ENCODE peak calls at places on chromosome 4, in nine cellular contexts. One of them, this sample, is unnamed.

GRCh38 chr4:53322696-53323095 is 43.2 kb downstream of the SCFD2 start:
- DNase-seq in GM10248: no peak
- DNase-seq in left lung: no peak
- DNase-seq in HFFc6: no peak
- DNase-seq in brain microvascular endothelial cell: no peak
- DNase-seq in A549: no peak
- DNase-seq in heart right ventricle: no peak
- DNase-seq in MCF 10A: no peak
- DNase-seq in tibial nerve: no peak
- DNase-seq in this sample: peak

GRCh38 chr4:79390890-79391289 is 17.1 kb downstream of the GK2 start:
- DNase-seq in GM10248: no peak
- DNase-seq in left lung: no peak
- DNase-seq in HFFc6: no peak
- DNase-seq in brain microvascular endothelial cell: no peak
- DNase-seq in A549: no peak
- DNase-seq in heart right ventricle: no peak
- DNase-seq in MCF 10A: no peak
- DNase-seq in tibial nerve: no peak
- DNase-seq in this sample: no peak

GRCh38 chr4:39978904-39979303 is 1.2 kb upstream of the PDS5A start:
- DNase-seq in GM10248: no peak
- DNase-seq in left lung: no peak
- DNase-seq in HFFc6: no peak
- DNase-seq in brain microvascular endothelial cell: no peak
- DNase-seq in A549: no peak
- DNase-seq in heart right ventricle: no peak
- DNase-seq in MCF 10A: no peak
- DNase-seq in tibial nerve: no peak
- DNase-seq in this sample: no peak

GRCh38 chr4:78565971-78566372 is 14.4 kb downstream of the ANXA3 start:
- DNase-seq in GM10248: no peak
- DNase-seq in left lung: no peak
- DNase-seq in HFFc6: peak
- DNase-seq in brain microvascular endothelial cell: peak
- DNase-seq in A549: peak
- DNase-seq in heart right ventricle: no peak
- DNase-seq in MCF 10A: peak
- DNase-seq in tibial nerve: no peak
- DNase-seq in this sample: no peak

GRCh38 chr4:40189997-40190396 is 6.8 kb upstream of the RHOH start:
- DNase-seq in GM10248: no peak
- DNase-seq in left lung: no peak
- DNase-seq in HFFc6: no peak
- DNase-seq in brain microvascular endothelial cell: no peak
- DNase-seq in A549: peak
- DNase-seq in heart right ventricle: no peak
- DNase-seq in MCF 10A: no peak
- DNase-seq in tibial nerve: no peak
- DNase-seq in this sample: no peak

GRCh38 chr4:8540072-8540471 is 40.1 kb upstream of the GPR78 start:
- DNase-seq in GM10248: no peak
- DNase-seq in left lung: peak
- DNase-seq in HFFc6: no peak
- DNase-seq in brain microvascular endothelial cell: no peak
- DNase-seq in A549: no peak
- DNase-seq in heart right ventricle: no peak
- DNase-seq in MCF 10A: no peak
- DNase-seq in tibial nerve: no peak
- DNase-seq in this sample: no peak

GRCh38 chr4:139814285-139815015 is 148.8 kb downstream of the MGST2 start:
- DNase-seq in GM10248: no peak
- DNase-seq in left lung: no peak
- DNase-seq in HFFc6: peak
- DNase-seq in brain microvascular endothelial cell: no peak
- DNase-seq in A549: no peak
- DNase-seq in heart right ventricle: no peak
- DNase-seq in MCF 10A: peak
- DNase-seq in tibial nerve: no peak
- DNase-seq in this sample: no peak

GRCh38 chr4:142547974-142548373 is 298.1 kb downstream of the INPP4B start:
- DNase-seq in GM10248: no peak
- DNase-seq in left lung: no peak
- DNase-seq in HFFc6: peak
- DNase-seq in brain microvascular endothelial cell: peak
- DNase-seq in A549: no peak
- DNase-seq in heart right ventricle: no peak
- DNase-seq in MCF 10A: no peak
- DNase-seq in tibial nerve: no peak
- DNase-seq in this sample: no peak

GRCh38 chr4:168063031-168063430 is 29.3 kb upstream of the ANXA10 start:
- DNase-seq in GM10248: no peak
- DNase-seq in left lung: no peak
- DNase-seq in HFFc6: no peak
- DNase-seq in brain microvascular endothelial cell: no peak
- DNase-seq in A549: no peak
- DNase-seq in heart right ventricle: no peak
- DNase-seq in MCF 10A: no peak
- DNase-seq in tibial nerve: no peak
- DNase-seq in this sample: no peak

GRCh38 chr4:128570380-128570779 is 239.1 kb upstream of the JADE1 start:
- DNase-seq in GM10248: no peak
- DNase-seq in left lung: no peak
- DNase-seq in HFFc6: peak
- DNase-seq in brain microvascular endothelial cell: peak
- DNase-seq in A549: peak
- DNase-seq in heart right ventricle: no peak
- DNase-seq in MCF 10A: peak
- DNase-seq in tibial nerve: peak
- DNase-seq in this sample: no peak

GRCh38 chr4:120886183-120886582 is 36.3 kb downstream of the PRDM5 start:
- DNase-seq in GM10248: no peak
- DNase-seq in left lung: no peak
- DNase-seq in HFFc6: no peak
- DNase-seq in brain microvascular endothelial cell: no peak
- DNase-seq in A549: no peak
- DNase-seq in heart right ventricle: no peak
- DNase-seq in MCF 10A: no peak
- DNase-seq in tibial nerve: no peak
- DNase-seq in this sample: no peak

GRCh38 chr4:166324321-166324720 is 451.3 kb downstream of the TLL1 start:
- DNase-seq in GM10248: no peak
- DNase-seq in left lung: no peak
- DNase-seq in HFFc6: peak
- DNase-seq in brain microvascular endothelial cell: peak
- DNase-seq in A549: peak
- DNase-seq in heart right ventricle: no peak
- DNase-seq in MCF 10A: peak
- DNase-seq in tibial nerve: no peak
- DNase-seq in this sample: peak
- TF ChIP-seq CTCF in GM10248: peak
- TF ChIP-seq CTCF in left lung: no peak
- TF ChIP-seq CTCF in HFFc6: peak
- TF ChIP-seq CTCF in brain microvascular endothelial cell: peak
- TF ChIP-seq CTCF in A549: no peak
- TF ChIP-seq CTCF in heart right ventricle: no peak
- TF ChIP-seq CTCF in MCF 10A: peak
- TF ChIP-seq CTCF in tibial nerve: no peak
- TF ChIP-seq CTCF in this sample: peak

DNA sequence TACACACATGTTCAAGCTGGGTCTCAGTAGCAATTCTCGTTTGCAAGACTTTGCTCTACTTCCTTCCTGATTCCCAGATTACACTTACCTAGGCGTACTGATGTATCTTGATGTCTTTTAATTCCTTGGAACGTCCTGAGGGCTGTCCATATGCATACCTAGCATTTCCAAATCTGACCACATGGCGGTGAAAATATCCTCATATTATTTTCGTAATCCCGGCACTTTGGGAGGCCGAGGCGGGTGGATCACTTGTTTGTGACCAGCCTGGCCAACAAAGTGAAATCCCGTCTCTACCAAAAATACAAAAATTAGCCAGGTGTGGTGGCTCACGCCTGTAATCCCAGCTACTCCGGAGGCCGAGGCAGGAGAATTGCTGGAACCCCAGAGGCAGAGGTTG is 1786.3 kb upstream of the TENM3 start:
- DNase-seq in GM10248: no peak
- DNase-seq in left lung: no peak
- DNase-seq in HFFc6: no peak
- DNase-seq in brain microvascular endothelial cell: no peak
- DNase-seq in A549: peak
- DNase-seq in heart right ventricle: no peak
- DNase-seq in MCF 10A: peak
- DNase-seq in tibial nerve: no peak
- DNase-seq in this sample: peak
- TF ChIP-seq CTCF in GM10248: no peak
- TF ChIP-seq CTCF in left lung: no peak
- TF ChIP-seq CTCF in HFFc6: no peak
- TF ChIP-seq CTCF in brain microvascular endothelial cell: peak
- TF ChIP-seq CTCF in A549: no peak
- TF ChIP-seq CTCF in heart right ventricle: no peak
- TF ChIP-seq CTCF in MCF 10A: no peak
- TF ChIP-seq CTCF in tibial nerve: no peak
- TF ChIP-seq CTCF in this sample: peak

GRCh38 chr4:87423313-87424031 is 1.1 kb downstream of the NUDT9 start:
- DNase-seq in GM10248: peak
- DNase-seq in left lung: no peak
- DNase-seq in HFFc6: no peak
- DNase-seq in brain microvascular endothelial cell: no peak
- DNase-seq in A549: no peak
- DNase-seq in heart right ventricle: no peak
- DNase-seq in MCF 10A: peak
- DNase-seq in tibial nerve: no peak
- DNase-seq in this sample: no peak
- TF ChIP-seq CTCF in GM10248: no peak
- TF ChIP-seq CTCF in left lung: no peak
- TF ChIP-seq CTCF in HFFc6: no peak
- TF ChIP-seq CTCF in brain microvascular endothelial cell: no peak
- TF ChIP-seq CTCF in A549: peak
- TF ChIP-seq CTCF in heart right ventricle: no peak
- TF ChIP-seq CTCF in MCF 10A: no peak
- TF ChIP-seq CTCF in tibial nerve: no peak
- TF ChIP-seq CTCF in this sample: peak

GRCh38 chr4:85595796-85596559 is 121.0 kb downstream of the ARHGAP24 start:
- DNase-seq in GM10248: no peak
- DNase-seq in left lung: no peak
- DNase-seq in HFFc6: no peak
- DNase-seq in brain microvascular endothelial cell: no peak
- DNase-seq in A549: no peak
- DNase-seq in heart right ventricle: no peak
- DNase-seq in MCF 10A: no peak
- DNase-seq in tibial nerve: no peak
- DNase-seq in this sample: no peak
- TF ChIP-seq CTCF in GM10248: no peak
- TF ChIP-seq CTCF in left lung: no peak
- TF ChIP-seq CTCF in HFFc6: no peak
- TF ChIP-seq CTCF in brain microvascular endothelial cell: no peak
- TF ChIP-seq CTCF in A549: no peak
- TF ChIP-seq CTCF in heart right ventricle: no peak
- TF ChIP-seq CTCF in MCF 10A: no peak
- TF ChIP-seq CTCF in tibial nerve: no peak
- TF ChIP-seq CTCF in this sample: no peak

GRCh38 chr4:103292373-103292772 is 94.2 kb upstream of the CENPE start:
- DNase-seq in GM10248: no peak
- DNase-seq in left lung: no peak
- DNase-seq in HFFc6: no peak
- DNase-seq in brain microvascular endothelial cell: no peak
- DNase-seq in A549: no peak
- DNase-seq in heart right ventricle: no peak
- DNase-seq in MCF 10A: no peak
- DNase-seq in tibial nerve: no peak
- DNase-seq in this sample: no peak

GRCh38 chr4:103292959-103293358 is 94.8 kb upstream of the CENPE start:
- DNase-seq in GM10248: no peak
- DNase-seq in left lung: no peak
- DNase-seq in HFFc6: no peak
- DNase-seq in brain microvascular endothelial cell: no peak
- DNase-seq in A549: no peak
- DNase-seq in heart right ventricle: no peak
- DNase-seq in MCF 10A: no peak
- DNase-seq in tibial nerve: no peak
- DNase-seq in this sample: no peak
- TF ChIP-seq CTCF in GM10248: no peak
- TF ChIP-seq CTCF in left lung: no peak
- TF ChIP-seq CTCF in HFFc6: no peak
- TF ChIP-seq CTCF in brain microvascular endothelial cell: no peak
- TF ChIP-seq CTCF in A549: no peak
- TF ChIP-seq CTCF in heart right ventricle: no peak
- TF ChIP-seq CTCF in MCF 10A: no peak
- TF ChIP-seq CTCF in tibial nerve: no peak
- TF ChIP-seq CTCF in this sample: no peak

DNA sequence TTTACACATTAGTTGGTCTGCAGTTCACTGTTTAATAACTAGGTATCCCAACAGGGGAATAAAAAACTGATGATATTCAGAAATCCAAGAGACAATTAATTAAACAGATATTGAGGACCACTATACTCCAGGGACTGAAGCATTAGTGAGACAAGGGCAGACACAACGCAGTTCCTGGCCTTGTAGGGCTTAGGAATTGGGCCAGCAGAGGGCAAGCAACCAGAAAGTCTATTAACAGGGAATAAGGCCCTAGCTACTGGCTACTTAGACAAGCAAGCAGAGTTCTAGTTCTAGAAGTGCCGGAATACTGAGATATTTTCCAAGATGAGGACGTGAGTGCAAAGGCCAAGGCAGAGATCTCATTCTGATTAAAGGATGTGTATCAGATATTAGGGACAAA is 58.6 kb upstream of the ADGRA3 start:
- DNase-seq in GM10248: no peak
- DNase-seq in left lung: no peak
- DNase-seq in HFFc6: no peak
- DNase-seq in brain microvascular endothelial cell: no peak
- DNase-seq in A549: no peak
- DNase-seq in heart right ventricle: no peak
- DNase-seq in MCF 10A: no peak
- DNase-seq in tibial nerve: no peak
- DNase-seq in this sample: no peak
- TF ChIP-seq CTCF in GM10248: no peak
- TF ChIP-seq CTCF in left lung: no peak
- TF ChIP-seq CTCF in HFFc6: no peak
- TF ChIP-seq CTCF in brain microvascular endothelial cell: no peak
- TF ChIP-seq CTCF in A549: no peak
- TF ChIP-seq CTCF in heart right ventricle: no peak
- TF ChIP-seq CTCF in MCF 10A: no peak
- TF ChIP-seq CTCF in tibial nerve: no peak
- TF ChIP-seq CTCF in this sample: no peak